ENCODE peak calls at places on chromosomes 2 and 18, in seven cellular contexts. Z, C, E, U, S, J and Y are unnamed samples.
A peak's percentile ranks its signal among the peaks of the same experiment; 100 is the strongest.

GRCh38 chr2:96500385-96501066 is 4.6 kb downstream of the NEURL3 start:
- DNase-seq in Z (no peak), C (no peak), E (no peak), U (no peak), S (no peak), J (no peak), Y (no peak)

GRCh38 chr2:134021830-134022524 is 231.9 kb upstream of the MGAT5 start:
- DNase-seq in Z (no peak), C (no peak), E (no peak), U (no peak), S (no peak), J (no peak), Y (no peak)

GRCh38 chr2:147782521-147782920 is 62.3 kb upstream of the ACVR2A start:
- DNase-seq in Z (no peak), C (no peak), E (no peak), U (no peak), S (no peak), J (no peak), Y (no peak)

GRCh38 chr2:53632714-53633113 is 134.9 kb upstream of the CHAC2 start:
- DNase-seq in Z (no peak), C (no peak), E (no peak), U (no peak), S (no peak), J (no peak), Y (no peak)

GRCh38 chr18:51767293-51767692 is 569.8 kb upstream of the MEX3C start:
- DNase-seq in Z (no peak), C (no peak), E (no peak), U (no peak), S (no peak), J (no peak), Y (no peak)

GRCh38 chr2:218262631-218263586 is 2.1 kb downstream of the GPBAR1 start:
- DNase-seq in Z (peak; percentile 36), C (no peak), E (no peak), U (no peak), S (no peak), J (peak; percentile 69), Y (no peak)

GRCh38 chr2:207399301-207399700 is 130.5 kb upstream of the CREB1 start:
- DNase-seq in Z (no peak), C (no peak), E (no peak), U (no peak), S (no peak), J (no peak), Y (no peak)

GRCh38 chr18:45876131-45876530 is 50.7 kb downstream of the SIGLEC15 start:
- DNase-seq in Z (no peak), C (no peak), E (no peak), U (no peak), S (no peak), J (no peak), Y (no peak)

GRCh38 chr2:27958711-27959378 is 68.3 kb downstream of the BABAM2 start:
- DNase-seq in Z (no peak), C (no peak), E (no peak), U (no peak), S (no peak), J (no peak), Y (no peak)

GRCh38 chr2:9145109-9145751 is 61.4 kb upstream of the ASAP2 start:
- DNase-seq in Z (no peak), C (no peak), E (no peak), U (no peak), S (no peak), J (no peak), Y (no peak)

GRCh38 chr2:152436148-152436547 is 101.2 kb downstream of the FMNL2 start:
- DNase-seq in Z (no peak), C (no peak), E (no peak), U (no peak), S (no peak), J (no peak), Y (no peak)

GRCh38 chr2:11513319-11513718 is 20.5 kb upstream of the GREB1 start:
- DNase-seq in Z (no peak), C (no peak), E (no peak), U (no peak), S (no peak), J (no peak), Y (no peak)

GRCh38 chr2:217340899-217341298 is 481.0 kb upstream of the TNP1 start:
- DNase-seq in Z (no peak), C (no peak), E (no peak), U (no peak), S (no peak), J (no peak), Y (no peak)

GRCh38 chr2:133986076-133986837 is 267.6 kb upstream of the MGAT5 start:
- DNase-seq in Z (no peak), C (no peak), E (no peak), U (no peak), S (no peak), J (no peak), Y (no peak)

GRCh38 chr18:39198376-39198775 is 1632.8 kb upstream of the CELF4 start:
- DNase-seq in Z (no peak), C (no peak), E (no peak), U (no peak), S (no peak), J (no peak), Y (no peak)

GRCh38 chr2:229922449-229923386 is at the start of gene FBXO36:
- DNase-seq in Z (peak; percentile 83), C (peak; percentile 90), E (peak; percentile 80), U (peak; percentile 73), S (no peak), J (no peak), Y (peak; percentile 88)

GRCh38 chr2:182717451-182718215 is 1.6 kb downstream of the DNAJC10 start:
- DNase-seq in Z (no peak), C (no peak), E (no peak), U (no peak), S (peak; percentile 22), J (no peak), Y (no peak)

DNA sequence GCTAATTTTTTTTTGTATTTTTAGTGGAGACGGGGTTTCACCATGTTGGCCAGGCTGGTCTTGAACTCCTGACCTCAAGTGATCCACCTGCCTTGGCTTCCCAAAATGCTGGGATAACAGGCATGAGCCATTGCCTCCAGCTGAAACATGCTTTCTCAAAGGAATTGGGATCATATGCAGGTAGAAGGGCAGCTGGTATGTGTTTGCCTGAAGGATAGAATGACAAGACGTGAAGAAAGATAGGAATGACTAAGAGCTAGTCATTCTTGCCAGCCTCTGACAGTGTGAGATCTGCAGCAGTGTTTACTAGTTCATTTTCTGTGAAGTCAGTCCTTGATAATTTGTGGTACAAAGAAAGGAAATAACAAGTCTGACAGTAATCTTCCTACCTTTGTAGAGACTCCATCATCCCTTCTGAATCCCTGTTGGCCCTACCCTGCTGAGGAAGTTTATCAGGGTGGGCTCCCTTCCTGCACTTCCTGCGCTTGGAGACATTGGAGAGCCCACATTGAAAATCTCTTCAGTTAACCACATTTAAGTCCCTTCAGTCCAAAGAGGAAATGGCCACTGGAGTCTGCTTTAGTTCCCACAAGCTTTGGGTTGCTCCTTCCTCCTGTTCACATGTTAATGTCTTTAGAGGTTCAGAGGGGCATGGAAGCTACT is 14.7 kb downstream of the CFLAR start:
- DNase-seq in Z (no peak), C (no peak), E (no peak), U (no peak), S (peak; percentile 98), J (no peak), Y (no peak)
- H3K4me3 ChIP-seq in Z (no peak overlapping the region), C (no peak overlapping the region), E (no peak overlapping the region), U (peak overlapping the region; percentile 40), S (no peak overlapping the region), J (no peak overlapping the region), Y (peak overlapping the region; percentile 14)

DNA sequence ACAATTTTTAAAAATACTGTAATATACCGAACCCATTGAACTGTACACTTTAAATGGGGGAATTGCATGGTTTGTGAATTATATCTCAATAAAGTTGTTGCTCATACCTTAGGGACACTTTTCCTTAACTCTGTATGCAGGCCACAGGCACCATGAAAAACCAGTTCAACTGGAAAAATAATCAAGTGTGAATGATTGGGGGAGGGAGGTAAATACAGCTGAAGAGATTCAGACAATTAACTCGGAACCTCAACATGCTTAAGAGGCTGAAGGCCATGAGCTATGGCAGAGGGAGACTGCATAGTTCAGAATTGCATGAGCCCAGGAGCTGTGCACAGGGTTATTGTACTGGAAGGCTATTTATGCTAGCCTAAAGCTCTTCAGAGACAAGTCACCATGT is 42.2 kb downstream of the HRH4 start:
- DNase-seq in Z (no peak), C (no peak), E (no peak), U (no peak), S (no peak), J (no peak), Y (no peak)
- TF ChIP-seq POLR2AphosphoS5 in Z (no peak), C (no peak), E (no peak), U (no peak), S (no peak), J (no peak), Y (no peak)

GRCh38 chr2:76612764-76613163 is 902.0 kb upstream of the GCFC2 start:
- DNase-seq in Z (no peak), C (no peak), E (no peak), U (no peak), S (no peak), J (no peak), Y (no peak)

GRCh38 chr2:76610451-76610850 is 899.7 kb upstream of the GCFC2 start:
- DNase-seq in Z (no peak), C (no peak), E (no peak), U (no peak), S (no peak), J (no peak), Y (no peak)

DNA sequence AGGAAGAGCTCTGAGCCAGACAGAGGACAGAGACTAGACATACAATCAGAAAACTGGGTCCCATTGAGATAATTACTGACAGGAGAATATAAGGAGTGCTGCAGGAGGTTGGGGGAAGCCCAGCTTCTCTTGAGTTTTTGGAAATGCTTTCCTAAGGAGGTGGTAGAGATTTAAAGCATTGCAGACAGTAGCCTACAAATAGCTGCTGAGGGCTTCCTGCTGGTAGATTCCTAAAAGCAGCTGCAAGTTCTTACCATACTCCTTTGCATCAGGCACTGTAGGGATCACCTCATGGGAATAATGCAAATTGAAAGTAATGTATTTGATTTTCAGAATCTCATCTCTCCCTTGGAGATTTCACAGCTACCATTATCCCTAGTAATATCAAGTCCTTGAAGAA is 902.6 kb upstream of the GCFC2 start:
- DNase-seq in Z (no peak), C (no peak), E (no peak), U (no peak), S (no peak), J (no peak), Y (no peak)
- H3K27ac ChIP-seq in Z (no peak overlapping the region), C (no peak overlapping the region), E (no peak overlapping the region), U (no peak overlapping the region), S (no peak overlapping the region), J (no peak overlapping the region), Y (no peak overlapping the region)

GRCh38 chr18:74800098-74800497 is 202.4 kb downstream of the ZNF407 start:
- DNase-seq in Z (no peak), C (no peak), E (no peak), U (no peak), S (no peak), J (no peak), Y (no peak)

GRCh38 chr18:74797577-74798151 is 200.0 kb downstream of the ZNF407 start:
- DNase-seq in Z (no peak), C (no peak), E (peak; percentile 28), U (no peak), S (no peak), J (no peak), Y (no peak)

GRCh38 chr18:74795766-74796165 is 198.1 kb downstream of the ZNF407 start:
- DNase-seq in Z (no peak), C (no peak), E (no peak), U (no peak), S (no peak), J (no peak), Y (no peak)

GRCh38 chr18:74793746-74794145 is 196.1 kb downstream of the ZNF407 start:
- DNase-seq in Z (no peak), C (no peak), E (no peak), U (no peak), S (no peak), J (no peak), Y (no peak)

GRCh38 chr18:74796928-74797576 is 199.4 kb downstream of the ZNF407 start:
- DNase-seq in Z (no peak), C (no peak), E (peak; percentile 8), U (peak; percentile 60), S (no peak), J (no peak), Y (no peak)
- H3K4me3 ChIP-seq in Z (no peak overlapping the region), C (no peak overlapping the region), E (peak overlapping the region; percentile 30), U (peak overlapping the region; percentile 39), S (no peak overlapping the region), J (peak overlapping the region; percentile 13), Y (no peak overlapping the region)